ENCODE peak calls at places on chromosomes 6 and 20, in eight cellular contexts. X, D, R, M, K, S, H and C are unnamed samples.

GRCh38 chr6:109336221-109336955 is 45.9 kb downstream of the CD164 start:
- DNase-seq in M (no peak), K (no peak), X (no peak), R (peak), D (peak), H (no peak), S (no peak), C (no peak)

GRCh38 chr20:37917436-37917835 is 14.5 kb downstream of the VSTM2L start:
- DNase-seq in M (no peak), K (no peak), H (no peak), R (no peak), X (no peak), S (no peak), D (no peak), C (no peak)

GRCh38 chr6:2028457-2029038 is 216.9 kb downstream of the GMDS start:
- DNase-seq in K (no peak), S (no peak), D (peak), R (no peak), X (no peak), H (no peak), M (no peak), C (no peak)

GRCh38 chr6:166612471-166612881 is 14.6 kb downstream of the RPS6KA2 start:
- DNase-seq in D (no peak), H (no peak), X (no peak), S (no peak), K (no peak), R (no peak), M (peak), C (no peak)

GRCh38 chr20:48919882-48920526 is 1.5 kb upstream of the ARFGEF2 start:
- DNase-seq in K (no peak), H (no peak), R (no peak), M (no peak), S (peak), X (no peak), D (no peak), C (no peak)

GRCh38 chr6:158910484-158911075 is 89.4 kb downstream of the RSPH3 start:
- DNase-seq in K (no peak), D (no peak), R (peak), M (no peak), H (no peak), S (no peak), X (no peak), C (no peak)

GRCh38 chr20:62572980-62573379 is 69.3 kb upstream of the SLCO4A1 start:
- DNase-seq in S (no peak), R (no peak), M (no peak), D (no peak), H (no peak), K (no peak), X (no peak), C (no peak)

GRCh38 chr6:140988780-140989179 is 1143.9 kb upstream of the GJE1 start:
- DNase-seq in R (no peak), M (no peak), D (peak), H (no peak), K (no peak), S (no peak), X (no peak), C (no peak)

GRCh38 chr20:50012282-50013263 is 29.8 kb downstream of the SNAI1 start:
- DNase-seq in X (no peak), S (no peak), K (no peak), D (no peak), H (no peak), R (no peak), M (no peak), C (no peak)

GRCh38 chr6:30942338-30943060 is 1.7 kb downstream of the MUCL3 start:
- DNase-seq in D (peak), K (peak), R (peak), H (peak), S (peak), M (no peak), X (peak), C (peak)

GRCh38 chr6:160882741-160883340 is 108.7 kb upstream of the MAP3K4 start:
- DNase-seq in K (no peak), S (no peak), D (no peak), R (no peak), X (no peak), M (no peak), H (no peak), C (no peak)

GRCh38 chr20:40424695-40425094 is 264.3 kb downstream of the MAFB start:
- DNase-seq in K (no peak), S (no peak), M (no peak), H (no peak), D (no peak), X (no peak), R (no peak), C (no peak)

DNA sequence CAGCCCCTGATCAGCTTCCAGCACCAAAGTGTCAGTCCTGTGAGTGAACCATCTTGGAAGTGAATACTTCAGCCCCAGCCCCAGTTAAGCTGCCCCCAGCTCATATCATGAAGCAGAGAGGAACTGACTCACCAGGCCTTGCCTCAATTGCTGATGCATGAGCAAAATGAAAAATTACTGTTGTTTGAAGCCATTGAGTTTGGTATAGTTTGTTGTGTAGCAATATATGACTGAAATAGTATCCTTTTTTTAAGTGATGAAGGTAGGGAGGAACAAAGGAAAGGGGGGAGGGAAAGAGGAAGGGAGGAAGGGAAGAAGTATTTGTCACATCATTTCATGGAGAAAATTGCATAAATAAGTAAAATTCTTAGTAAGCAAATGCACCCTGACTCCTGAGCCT is 266.4 kb downstream of the MAFB start:
- DNase-seq in R (no peak), K (no peak), X (no peak), S (no peak), H (no peak), D (no peak), M (no peak), C (no peak)
- TF ChIP-seq POLR2A in R (no peak), K (no peak), X (no peak), S (no peak), H (no peak), D (no peak), M (no peak), C (no peak)

DNA sequence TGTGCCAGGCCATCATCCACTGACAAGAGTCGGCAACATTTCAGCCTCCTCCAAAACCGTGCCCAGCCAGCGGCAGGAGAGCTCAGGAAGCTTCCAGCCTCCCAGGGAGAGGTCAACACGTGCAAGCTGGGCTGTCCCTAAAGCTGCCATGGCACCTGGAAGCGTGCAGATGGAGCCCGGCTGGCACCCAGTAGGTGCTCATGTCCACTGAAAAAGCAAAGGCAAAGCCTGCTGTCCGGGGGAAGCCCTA is 14.4 kb upstream of the TLDC2 start:
- DNase-seq in D (no peak), M (no peak), K (no peak), H (peak), X (peak), R (no peak), S (no peak), C (no peak)
- H3K4me3 ChIP-seq in D (peak), M (peak), K (peak), H (peak), X (peak), R (no peak), S (peak), C (peak)

GRCh38 chr6:26521485-26522391 is 16.4 kb upstream of the HMGN4 start:
- DNase-seq in S (no peak), H (peak), K (peak), R (peak), M (peak), D (peak), X (peak), C (peak)

GRCh38 chr6:26520840-26521484 is 17.2 kb upstream of the HMGN4 start:
- DNase-seq in K (peak), H (peak), S (peak), M (peak), X (peak), D (peak), R (peak), C (peak)

GRCh38 chr6:26516481-26517427 is 16.7 kb downstream of the BTN1A1 start:
- DNase-seq in X (no peak), M (no peak), S (peak), K (no peak), R (no peak), D (no peak), H (no peak), C (no peak)

GRCh38 chr6:26519359-26519758 is 18.8 kb upstream of the HMGN4 start:
- DNase-seq in D (no peak), S (no peak), M (no peak), K (no peak), R (no peak), H (no peak), X (no peak), C (no peak)

GRCh38 chr6:26520088-26520839 is 17.9 kb upstream of the HMGN4 start:
- DNase-seq in H (peak), S (peak), R (no peak), D (peak), M (peak), K (peak), X (peak), C (peak)
- TF ChIP-seq POLR2A in H (peak), S (no peak), R (peak), D (no peak), M (no peak), K (no peak), X (no peak), C (no peak)

DNA sequence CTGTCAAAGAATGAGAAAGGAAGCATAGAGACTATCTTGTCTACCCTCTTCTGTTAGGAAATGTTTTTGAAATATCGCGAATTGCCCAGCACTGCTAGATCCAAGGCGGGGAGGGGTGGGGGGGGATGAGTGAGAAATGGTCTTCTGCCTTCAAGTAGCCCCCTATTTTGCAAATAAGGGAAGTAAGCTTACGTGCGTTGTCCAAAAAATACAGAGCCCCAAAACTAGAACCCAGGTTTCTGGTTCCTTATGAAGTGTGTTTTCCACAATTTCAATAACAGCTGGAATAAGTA is 923 bp upstream of the ILRUN start:
- DNase-seq in D (no peak), H (no peak), S (no peak), X (no peak), K (no peak), R (no peak), M (no peak), C (no peak)
- H3K4me3 ChIP-seq in D (no peak), H (peak), S (peak), X (peak), K (peak), R (no peak), M (peak), C (no peak)

GRCh38 chr6:26214826-26215199 is 127.6 kb downstream of the HFE start:
- DNase-seq in H (no peak), M (no peak), R (no peak), D (no peak), S (no peak), X (no peak), K (no peak), C (no peak)

GRCh38 chr6:26216886-26217713 is 129.9 kb downstream of the HFE start:
- DNase-seq in K (peak), X (peak), D (peak), S (peak), H (peak), M (no peak), R (peak), C (peak)

GRCh38 chr6:26217714-26218075 is 130.5 kb downstream of the HFE start:
- DNase-seq in R (no peak), K (no peak), X (no peak), S (no peak), H (peak), D (no peak), M (no peak), C (no peak)

GRCh38 chr6:26215200-26216014 is 128.2 kb downstream of the HFE start:
- DNase-seq in M (no peak), D (peak), S (peak), X (no peak), R (no peak), H (no peak), K (no peak), C (no peak)

GRCh38 chr6:26216015-26216885 is 129.0 kb downstream of the HFE start:
- DNase-seq in K (peak), X (peak), S (peak), M (no peak), H (peak), D (peak), R (peak), C (peak)
- TF ChIP-seq POLR2A in K (peak), X (peak), S (peak), M (peak), H (peak), D (peak), R (peak), C (peak)

GRCh38 chr6:117549606-117550005 is 52.7 kb downstream of the GOPC start:
- DNase-seq in R (no peak), S (no peak), D (no peak), K (no peak), M (no peak), H (no peak), X (no peak), C (no peak)
- H3K4me3 ChIP-seq in R (no peak), S (no peak), D (no peak), K (no peak), M (no peak), H (no peak), X (no peak), C (no peak)

DNA sequence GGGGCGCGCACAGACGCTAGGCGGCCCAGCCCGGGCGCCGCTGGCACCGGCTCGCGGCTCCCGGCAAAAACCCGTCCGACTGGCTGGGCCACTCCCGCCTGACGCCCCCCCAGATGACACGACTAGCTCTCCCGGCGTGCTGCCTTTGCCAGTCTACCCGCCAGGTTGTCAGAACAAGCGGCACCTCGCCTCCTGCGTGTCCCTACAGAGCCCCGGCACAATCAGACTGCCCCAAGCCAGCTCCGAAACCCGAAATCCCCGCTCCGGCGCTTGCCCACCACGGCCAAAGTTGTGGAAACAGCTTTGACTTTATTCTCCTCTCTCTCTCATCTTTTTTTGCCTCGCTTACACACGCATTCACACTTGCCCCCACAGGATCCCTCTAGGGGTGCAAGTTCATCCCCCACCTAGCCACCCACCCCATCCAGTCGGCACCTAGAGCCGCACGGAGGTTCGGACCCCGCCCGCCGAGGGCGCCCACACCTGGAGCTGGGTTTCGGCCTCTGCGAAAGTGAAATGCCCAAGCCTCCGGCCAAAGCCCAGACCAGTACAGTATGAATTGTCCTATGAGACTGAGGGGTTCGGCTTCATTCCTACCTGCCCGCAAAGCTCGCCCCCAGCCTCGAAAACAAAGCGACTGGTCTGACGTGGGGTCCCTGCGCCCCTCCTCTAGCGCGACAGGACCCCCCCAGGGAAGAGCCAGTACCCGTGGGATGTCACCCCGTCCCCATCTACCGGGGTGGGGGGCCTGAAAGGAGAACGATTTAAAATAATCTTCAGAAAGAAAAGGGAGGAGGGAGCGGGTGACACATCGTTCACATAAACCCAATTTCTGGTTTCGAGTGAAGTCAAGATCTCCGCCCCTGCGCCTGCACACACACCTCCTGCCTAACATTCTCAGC is 1.7 kb downstream of the TFAP2A start:
- DNase-seq in R (peak), M (no peak), K (no peak), D (no peak), X (no peak), H (no peak), S (no peak), C (peak)
- TF ChIP-seq POLR2A in R (no peak), M (no peak), K (no peak), D (no peak), X (no peak), H (no peak), S (no peak), C (no peak)

GRCh38 chr6:123519191-123519510 is 117.6 kb downstream of the TRDN start:
- DNase-seq in S (no peak), M (peak), X (peak), R (no peak), K (peak), H (peak), D (no peak), C (no peak)
- H3K4me3 ChIP-seq in S (no peak), M (no peak), X (no peak), R (no peak), K (no peak), H (no peak), D (no peak), C (no peak)